ENCODE peak calls at places on chromosome 1, in seven cellular contexts. One of them, this sample, is unnamed.

GRCh38 chr1:202192770-202193613 is 607 bp upstream of the LGR6 start:
- DNase-seq in mesendoderm: peak
- DNase-seq in mesenchymal stem cell: peak
- DNase-seq in H1: no peak
- DNase-seq in H9: peak
- DNase-seq in neuronal stem cell: peak
- DNase-seq in trophoblast cell: peak
- DNase-seq in this sample: peak

GRCh38 chr1:29122662-29122986 is 1.1 kb downstream of the TMEM200B start:
- DNase-seq in mesendoderm: peak
- DNase-seq in mesenchymal stem cell: peak
- DNase-seq in H1: no peak
- DNase-seq in H9: no peak
- DNase-seq in neuronal stem cell: peak
- DNase-seq in trophoblast cell: peak
- DNase-seq in this sample: peak

GRCh38 chr1:113887776-113888175 is 395 bp upstream of the BCL2L15 start:
- DNase-seq in mesendoderm: no peak
- DNase-seq in mesenchymal stem cell: no peak
- DNase-seq in H1: no peak
- DNase-seq in H9: no peak
- DNase-seq in neuronal stem cell: no peak
- DNase-seq in trophoblast cell: no peak
- DNase-seq in this sample: no peak

GRCh38 chr1:44802306-44803061 is 2.3 kb downstream of the PLK3 start:
- DNase-seq in mesendoderm: no peak
- DNase-seq in mesenchymal stem cell: no peak
- DNase-seq in H1: no peak
- DNase-seq in H9: no peak
- DNase-seq in neuronal stem cell: peak
- DNase-seq in trophoblast cell: no peak
- DNase-seq in this sample: no peak

GRCh38 chr1:76827066-76827465 is 40.2 kb upstream of the ST6GALNAC5 start:
- DNase-seq in mesendoderm: no peak
- DNase-seq in mesenchymal stem cell: no peak
- DNase-seq in H1: no peak
- DNase-seq in H9: no peak
- DNase-seq in neuronal stem cell: no peak
- DNase-seq in trophoblast cell: no peak
- DNase-seq in this sample: no peak

GRCh38 chr1:16148329-16149092 is 7.4 kb downstream of the EPHA2 start:
- DNase-seq in mesendoderm: no peak
- DNase-seq in mesenchymal stem cell: no peak
- DNase-seq in H1: no peak
- DNase-seq in H9: no peak
- DNase-seq in neuronal stem cell: no peak
- DNase-seq in trophoblast cell: no peak
- DNase-seq in this sample: no peak

GRCh38 chr1:175319112-175319911 is 126.7 kb upstream of the KIAA0040 start:
- DNase-seq in mesendoderm: peak
- DNase-seq in mesenchymal stem cell: peak
- DNase-seq in H1: peak
- DNase-seq in H9: peak
- DNase-seq in neuronal stem cell: peak
- DNase-seq in trophoblast cell: peak
- DNase-seq in this sample: peak

GRCh38 chr1:60564196-60564595 is 490.6 kb upstream of the C1orf87 start:
- DNase-seq in mesendoderm: no peak
- DNase-seq in mesenchymal stem cell: no peak
- DNase-seq in H1: no peak
- DNase-seq in H9: no peak
- DNase-seq in neuronal stem cell: no peak
- DNase-seq in trophoblast cell: no peak
- DNase-seq in this sample: no peak

GRCh38 chr1:156815307-156815826 is 1.3 kb downstream of the SH2D2A start:
- DNase-seq in mesendoderm: peak
- DNase-seq in mesenchymal stem cell: peak
- DNase-seq in H1: no peak
- DNase-seq in H9: no peak
- DNase-seq in neuronal stem cell: no peak
- DNase-seq in trophoblast cell: peak
- DNase-seq in this sample: peak

GRCh38 chr1:192256674-192257334 is 60.0 kb upstream of the RGS21 start:
- DNase-seq in mesendoderm: no peak
- DNase-seq in mesenchymal stem cell: no peak
- DNase-seq in H1: no peak
- DNase-seq in H9: no peak
- DNase-seq in neuronal stem cell: no peak
- DNase-seq in trophoblast cell: no peak
- DNase-seq in this sample: no peak

GRCh38 chr1:44074415-44074814 is 43.2 kb upstream of the SLC6A9 start:
- DNase-seq in mesendoderm: no peak
- DNase-seq in mesenchymal stem cell: no peak
- DNase-seq in H1: no peak
- DNase-seq in H9: no peak
- DNase-seq in neuronal stem cell: no peak
- DNase-seq in trophoblast cell: no peak
- DNase-seq in this sample: no peak

GRCh38 chr1:103424645-103425044 is 100.9 kb upstream of the RNPC3 start:
- DNase-seq in mesendoderm: no peak
- DNase-seq in mesenchymal stem cell: no peak
- DNase-seq in H1: no peak
- DNase-seq in H9: no peak
- DNase-seq in neuronal stem cell: no peak
- DNase-seq in trophoblast cell: no peak
- DNase-seq in this sample: no peak

GRCh38 chr1:83034846-83035245 is 964.1 kb downstream of the TTLL7 start:
- DNase-seq in mesendoderm: no peak
- DNase-seq in mesenchymal stem cell: peak
- DNase-seq in H1: no peak
- DNase-seq in H9: no peak
- DNase-seq in neuronal stem cell: no peak
- DNase-seq in trophoblast cell: no peak
- DNase-seq in this sample: no peak

GRCh38 chr1:156963621-156964020 is 43.2 kb downstream of the LRRC71 start:
- DNase-seq in mesendoderm: no peak
- DNase-seq in mesenchymal stem cell: no peak
- DNase-seq in H1: no peak
- DNase-seq in H9: no peak
- DNase-seq in neuronal stem cell: no peak
- DNase-seq in trophoblast cell: no peak
- DNase-seq in this sample: no peak

GRCh38 chr1:84402060-84402459 is 3.8 kb downstream of the DNASE2B start:
- DNase-seq in mesendoderm: no peak
- DNase-seq in mesenchymal stem cell: no peak
- DNase-seq in H1: no peak
- DNase-seq in H9: no peak
- DNase-seq in neuronal stem cell: no peak
- DNase-seq in trophoblast cell: no peak
- DNase-seq in this sample: peak

GRCh38 chr1:84402501-84402900 is 4.2 kb downstream of the DNASE2B start:
- DNase-seq in mesendoderm: no peak
- DNase-seq in mesenchymal stem cell: no peak
- DNase-seq in H1: no peak
- DNase-seq in H9: no peak
- DNase-seq in neuronal stem cell: no peak
- DNase-seq in trophoblast cell: no peak
- DNase-seq in this sample: no peak

GRCh38 chr1:84403362-84403761 is 5.1 kb downstream of the DNASE2B start:
- DNase-seq in mesendoderm: no peak
- DNase-seq in mesenchymal stem cell: no peak
- DNase-seq in H1: no peak
- DNase-seq in H9: no peak
- DNase-seq in neuronal stem cell: no peak
- DNase-seq in trophoblast cell: no peak
- DNase-seq in this sample: no peak

GRCh38 chr1:84401156-84401555 is 2.9 kb downstream of the DNASE2B start:
- DNase-seq in mesendoderm: no peak
- DNase-seq in mesenchymal stem cell: no peak
- DNase-seq in H1: no peak
- DNase-seq in H9: no peak
- DNase-seq in neuronal stem cell: no peak
- DNase-seq in trophoblast cell: no peak
- DNase-seq in this sample: no peak

DNA sequence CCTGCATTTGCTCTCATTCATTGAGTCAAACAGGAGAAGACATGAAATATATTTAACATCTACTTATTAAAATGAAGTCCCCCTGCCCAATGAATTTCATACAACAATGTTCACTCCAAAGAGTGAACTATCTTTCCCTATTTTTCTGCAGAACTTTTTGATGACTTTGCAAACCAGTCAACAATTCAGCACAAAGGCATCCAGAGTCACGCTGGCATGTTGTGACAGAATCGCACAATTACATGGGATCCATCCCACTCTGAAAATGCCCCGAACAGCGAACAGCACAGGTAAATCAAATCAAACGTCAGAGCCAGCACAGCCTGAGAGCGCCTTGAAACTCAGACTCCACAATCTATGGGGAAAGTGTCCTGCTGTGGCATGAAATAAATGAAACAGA is at the start of gene DNASE2B:
- DNase-seq in mesendoderm: no peak
- DNase-seq in mesenchymal stem cell: no peak
- DNase-seq in H1: no peak
- DNase-seq in H9: no peak
- DNase-seq in neuronal stem cell: no peak
- DNase-seq in trophoblast cell: no peak
- DNase-seq in this sample: no peak
- H3K23ac ChIP-seq in mesendoderm: no peak
- H3K23ac ChIP-seq in mesenchymal stem cell: no peak
- H3K23ac ChIP-seq in H1: no peak
- H3K23ac ChIP-seq in H9: no peak
- H3K23ac ChIP-seq in neuronal stem cell: no peak
- H3K23ac ChIP-seq in trophoblast cell: no peak
- H3K23ac ChIP-seq in this sample: no peak

GRCh38 chr1:21672478-21673276 is 3.5 kb upstream of the RAP1GAP start:
- DNase-seq in mesendoderm: no peak
- DNase-seq in mesenchymal stem cell: peak
- DNase-seq in H1: no peak
- DNase-seq in H9: peak
- DNase-seq in neuronal stem cell: no peak
- DNase-seq in trophoblast cell: peak
- DNase-seq in this sample: peak

GRCh38 chr1:21670956-21671902 is 2.1 kb upstream of the RAP1GAP start:
- DNase-seq in mesendoderm: no peak
- DNase-seq in mesenchymal stem cell: no peak
- DNase-seq in H1: no peak
- DNase-seq in H9: peak
- DNase-seq in neuronal stem cell: no peak
- DNase-seq in trophoblast cell: no peak
- DNase-seq in this sample: no peak

GRCh38 chr1:21673277-21673780 is 4.2 kb upstream of the RAP1GAP start:
- DNase-seq in mesendoderm: no peak
- DNase-seq in mesenchymal stem cell: peak
- DNase-seq in H1: no peak
- DNase-seq in H9: peak
- DNase-seq in neuronal stem cell: no peak
- DNase-seq in trophoblast cell: no peak
- DNase-seq in this sample: peak

GRCh38 chr1:21670059-21670881 is 1.1 kb upstream of the RAP1GAP start:
- DNase-seq in mesendoderm: peak
- DNase-seq in mesenchymal stem cell: peak
- DNase-seq in H1: no peak
- DNase-seq in H9: no peak
- DNase-seq in neuronal stem cell: no peak
- DNase-seq in trophoblast cell: no peak
- DNase-seq in this sample: no peak

DNA sequence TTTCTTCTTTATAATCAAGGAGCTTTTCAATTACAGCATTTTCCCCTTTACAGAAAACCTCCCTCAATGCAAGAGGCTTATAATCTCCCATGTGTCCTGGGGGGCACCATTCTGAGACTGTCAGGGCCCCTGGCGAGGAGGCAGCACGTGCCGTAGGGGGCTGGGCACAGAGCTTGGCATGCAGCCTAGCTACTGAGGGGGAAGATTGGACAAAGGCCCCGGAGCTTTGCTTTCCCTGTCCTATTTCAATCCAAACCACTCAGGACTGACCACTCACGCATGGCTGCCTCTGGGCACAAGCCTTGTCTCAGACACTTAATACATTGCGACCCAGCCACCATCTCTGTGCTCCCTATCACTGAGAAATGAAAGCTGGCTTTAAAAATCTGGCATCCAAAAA is 2.8 kb upstream of the RAP1GAP start:
- DNase-seq in mesendoderm: no peak
- DNase-seq in mesenchymal stem cell: no peak
- DNase-seq in H1: no peak
- DNase-seq in H9: peak
- DNase-seq in neuronal stem cell: no peak
- DNase-seq in trophoblast cell: no peak
- DNase-seq in this sample: no peak
- H3K18ac ChIP-seq in mesendoderm: no peak
- H3K18ac ChIP-seq in mesenchymal stem cell: no peak
- H3K18ac ChIP-seq in H1: no peak
- H3K18ac ChIP-seq in H9: no peak
- H3K18ac ChIP-seq in neuronal stem cell: no peak
- H3K18ac ChIP-seq in trophoblast cell: no peak
- H3K18ac ChIP-seq in this sample: no peak

GRCh38 chr1:206972725-206973124 is 2.5 kb upstream of the FCAMR start:
- DNase-seq in mesendoderm: no peak
- DNase-seq in mesenchymal stem cell: no peak
- DNase-seq in H1: no peak
- DNase-seq in H9: no peak
- DNase-seq in neuronal stem cell: no peak
- DNase-seq in trophoblast cell: no peak
- DNase-seq in this sample: no peak
- H3K23ac ChIP-seq in mesendoderm: no peak
- H3K23ac ChIP-seq in mesenchymal stem cell: no peak
- H3K23ac ChIP-seq in H1: no peak
- H3K23ac ChIP-seq in H9: no peak
- H3K23ac ChIP-seq in neuronal stem cell: no peak
- H3K23ac ChIP-seq in trophoblast cell: no peak
- H3K23ac ChIP-seq in this sample: no peak

DNA sequence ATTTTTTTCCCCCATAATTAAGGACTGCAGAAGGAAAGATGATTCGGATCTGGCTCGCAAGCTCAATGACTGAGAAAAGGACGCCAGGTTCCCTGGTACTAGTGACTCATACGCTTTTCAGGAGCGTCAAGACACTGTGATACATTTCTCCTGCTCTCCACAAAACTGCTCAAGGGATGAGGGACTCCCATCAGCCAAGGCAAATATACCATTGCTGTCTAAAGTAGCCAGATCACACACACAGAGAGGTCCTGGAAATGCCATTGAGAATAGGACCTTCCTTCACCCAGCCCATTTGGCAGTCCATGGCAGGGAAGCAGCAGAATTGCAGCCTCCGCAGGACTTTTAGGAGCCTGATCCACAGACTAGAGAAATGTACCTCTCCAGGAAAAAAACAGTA is 253.6 kb upstream of the IRF2BP2 start:
- DNase-seq in mesendoderm: no peak
- DNase-seq in mesenchymal stem cell: peak
- DNase-seq in H1: no peak
- DNase-seq in H9: no peak
- DNase-seq in neuronal stem cell: no peak
- DNase-seq in trophoblast cell: no peak
- DNase-seq in this sample: peak
- H3K18ac ChIP-seq in mesendoderm: no peak
- H3K18ac ChIP-seq in mesenchymal stem cell: no peak
- H3K18ac ChIP-seq in H1: no peak
- H3K18ac ChIP-seq in H9: no peak
- H3K18ac ChIP-seq in neuronal stem cell: no peak
- H3K18ac ChIP-seq in trophoblast cell: no peak
- H3K18ac ChIP-seq in this sample: peak